ENCODE peak calls at places on chromosomes 3 and 15, in seven cellular contexts. One of them, this sample, is unnamed.
A peak's percentile ranks its signal among the peaks of the same experiment; 100 is the strongest.

GRCh38 chr15:31369716-31370115 is 43.1 kb downstream of the KLF13 start:
- DNase-seq in AG04450: no peak
- DNase-seq in HL-60: no peak
- DNase-seq in adrenal gland: no peak
- DNase-seq in suprapubic skin: no peak
- DNase-seq in breast epithelium: no peak
- DNase-seq in CD4-positive, alpha-beta T cell: no peak
- DNase-seq in this sample: no peak

GRCh38 chr3:99907959-99908544 is 90.4 kb downstream of the CMSS1 start:
- DNase-seq in AG04450: no peak
- DNase-seq in HL-60: no peak
- DNase-seq in adrenal gland: no peak
- DNase-seq in suprapubic skin: no peak
- DNase-seq in breast epithelium: no peak
- DNase-seq in CD4-positive, alpha-beta T cell: no peak
- DNase-seq in this sample: no peak

GRCh38 chr3:16311960-16312451 is 47.0 kb downstream of the OXNAD1 start:
- DNase-seq in AG04450: no peak
- DNase-seq in HL-60: peak; percentile 84
- DNase-seq in adrenal gland: no peak
- DNase-seq in suprapubic skin: no peak
- DNase-seq in breast epithelium: peak; percentile 62
- DNase-seq in CD4-positive, alpha-beta T cell: peak; percentile 37
- DNase-seq in this sample: no peak

GRCh38 chr3:43432462-43432861 is 146.1 kb downstream of the SNRK start:
- DNase-seq in AG04450: no peak
- DNase-seq in HL-60: no peak
- DNase-seq in adrenal gland: no peak
- DNase-seq in suprapubic skin: no peak
- DNase-seq in breast epithelium: no peak
- DNase-seq in CD4-positive, alpha-beta T cell: no peak
- DNase-seq in this sample: no peak

GRCh38 chr3:4978966-4979400 is 254 bp upstream of the BHLHE40 start:
- DNase-seq in AG04450: peak; percentile 95
- DNase-seq in HL-60: peak; percentile 98
- DNase-seq in adrenal gland: peak; percentile 97
- DNase-seq in suprapubic skin: peak; percentile 98
- DNase-seq in breast epithelium: peak; percentile 97
- DNase-seq in CD4-positive, alpha-beta T cell: peak; percentile 73
- DNase-seq in this sample: peak; percentile 95

GRCh38 chr3:146160964-146161724 is at the start of gene PLOD2:
- DNase-seq in AG04450: no peak
- DNase-seq in HL-60: no peak
- DNase-seq in adrenal gland: peak; percentile 77
- DNase-seq in suprapubic skin: peak; percentile 75
- DNase-seq in breast epithelium: peak; percentile 21
- DNase-seq in CD4-positive, alpha-beta T cell: no peak
- DNase-seq in this sample: peak; percentile 81

GRCh38 chr15:98397411-98397810 is 250.9 kb upstream of the IGF1R start:
- DNase-seq in AG04450: no peak
- DNase-seq in HL-60: no peak
- DNase-seq in adrenal gland: no peak
- DNase-seq in suprapubic skin: no peak
- DNase-seq in breast epithelium: no peak
- DNase-seq in CD4-positive, alpha-beta T cell: no peak
- DNase-seq in this sample: no peak

GRCh38 chr3:140207541-140207940 is 272.6 kb downstream of the CLSTN2 start:
- DNase-seq in AG04450: no peak
- DNase-seq in HL-60: no peak
- DNase-seq in adrenal gland: no peak
- DNase-seq in suprapubic skin: no peak
- DNase-seq in breast epithelium: no peak
- DNase-seq in CD4-positive, alpha-beta T cell: no peak
- DNase-seq in this sample: no peak

GRCh38 chr15:58437531-58438105 is 5.8 kb downstream of the LIPC start:
- DNase-seq in AG04450: no peak
- DNase-seq in HL-60: no peak
- DNase-seq in adrenal gland: no peak
- DNase-seq in suprapubic skin: no peak
- DNase-seq in breast epithelium: no peak
- DNase-seq in CD4-positive, alpha-beta T cell: no peak
- DNase-seq in this sample: peak; percentile 12

GRCh38 chr15:71278989-71279756 is 163.9 kb downstream of the THSD4 start:
- DNase-seq in AG04450: peak; percentile 92
- DNase-seq in HL-60: peak; percentile 41
- DNase-seq in adrenal gland: peak; percentile 79
- DNase-seq in suprapubic skin: no peak
- DNase-seq in breast epithelium: peak; percentile 50
- DNase-seq in CD4-positive, alpha-beta T cell: no peak
- DNase-seq in this sample: peak; percentile 75

GRCh38 chr15:51283026-51283425 is 55.4 kb downstream of the CYP19A1 start:
- DNase-seq in AG04450: no peak
- DNase-seq in HL-60: no peak
- DNase-seq in adrenal gland: no peak
- DNase-seq in suprapubic skin: no peak
- DNase-seq in breast epithelium: no peak
- DNase-seq in CD4-positive, alpha-beta T cell: no peak
- DNase-seq in this sample: no peak

GRCh38 chr15:60928987-60929386 is 300.1 kb downstream of the RORA start:
- DNase-seq in AG04450: no peak
- DNase-seq in HL-60: no peak
- DNase-seq in adrenal gland: no peak
- DNase-seq in suprapubic skin: no peak
- DNase-seq in breast epithelium: no peak
- DNase-seq in CD4-positive, alpha-beta T cell: no peak
- DNase-seq in this sample: no peak

GRCh38 chr3:15875016-15875689 is 77.4 kb upstream of the ANKRD28 start:
- DNase-seq in AG04450: no peak
- DNase-seq in HL-60: no peak
- DNase-seq in adrenal gland: no peak
- DNase-seq in suprapubic skin: no peak
- DNase-seq in breast epithelium: no peak
- DNase-seq in CD4-positive, alpha-beta T cell: no peak
- DNase-seq in this sample: no peak

GRCh38 chr15:47300596-47300995 is 416.7 kb upstream of the SEMA6D start:
- DNase-seq in AG04450: no peak
- DNase-seq in HL-60: no peak
- DNase-seq in adrenal gland: no peak
- DNase-seq in suprapubic skin: no peak
- DNase-seq in breast epithelium: no peak
- DNase-seq in CD4-positive, alpha-beta T cell: no peak
- DNase-seq in this sample: no peak

GRCh38 chr3:179563298-179563934 is 690 bp downstream of the ACTL6A start:
- DNase-seq in AG04450: no peak
- DNase-seq in HL-60: peak; percentile 85
- DNase-seq in adrenal gland: peak; percentile 75
- DNase-seq in suprapubic skin: peak; percentile 85
- DNase-seq in breast epithelium: peak; percentile 47
- DNase-seq in CD4-positive, alpha-beta T cell: peak; percentile 52
- DNase-seq in this sample: peak; percentile 61

GRCh38 chr15:83206971-83207621 is 527 bp downstream of the HDGFL3 start:
- DNase-seq in AG04450: no peak
- DNase-seq in HL-60: no peak
- DNase-seq in adrenal gland: peak; percentile 48
- DNase-seq in suprapubic skin: peak; percentile 67
- DNase-seq in breast epithelium: no peak
- DNase-seq in CD4-positive, alpha-beta T cell: no peak
- DNase-seq in this sample: peak; percentile 27

GRCh38 chr3:16148783-16149182 is 25.7 kb upstream of the GALNT15 start:
- DNase-seq in AG04450: peak; percentile 92
- DNase-seq in HL-60: no peak
- DNase-seq in adrenal gland: peak; percentile 30
- DNase-seq in suprapubic skin: peak; percentile 92
- DNase-seq in breast epithelium: peak; percentile 73
- DNase-seq in CD4-positive, alpha-beta T cell: no peak
- DNase-seq in this sample: peak; percentile 70

GRCh38 chr15:39459538-39459937 is 121.3 kb upstream of the THBS1 start:
- DNase-seq in AG04450: no peak
- DNase-seq in HL-60: no peak
- DNase-seq in adrenal gland: no peak
- DNase-seq in suprapubic skin: no peak
- DNase-seq in breast epithelium: no peak
- DNase-seq in CD4-positive, alpha-beta T cell: no peak
- DNase-seq in this sample: no peak

GRCh38 chr15:37837276-37837675 is 97.2 kb upstream of the TMCO5A start:
- DNase-seq in AG04450: no peak
- DNase-seq in HL-60: no peak
- DNase-seq in adrenal gland: no peak
- DNase-seq in suprapubic skin: no peak
- DNase-seq in breast epithelium: no peak
- DNase-seq in CD4-positive, alpha-beta T cell: no peak
- DNase-seq in this sample: no peak

GRCh38 chr3:190261740-190262139 is 60.5 kb downstream of the CLDN1 start:
- DNase-seq in AG04450: no peak
- DNase-seq in HL-60: no peak
- DNase-seq in adrenal gland: no peak
- DNase-seq in suprapubic skin: no peak
- DNase-seq in breast epithelium: no peak
- DNase-seq in CD4-positive, alpha-beta T cell: no peak
- DNase-seq in this sample: no peak

DNA sequence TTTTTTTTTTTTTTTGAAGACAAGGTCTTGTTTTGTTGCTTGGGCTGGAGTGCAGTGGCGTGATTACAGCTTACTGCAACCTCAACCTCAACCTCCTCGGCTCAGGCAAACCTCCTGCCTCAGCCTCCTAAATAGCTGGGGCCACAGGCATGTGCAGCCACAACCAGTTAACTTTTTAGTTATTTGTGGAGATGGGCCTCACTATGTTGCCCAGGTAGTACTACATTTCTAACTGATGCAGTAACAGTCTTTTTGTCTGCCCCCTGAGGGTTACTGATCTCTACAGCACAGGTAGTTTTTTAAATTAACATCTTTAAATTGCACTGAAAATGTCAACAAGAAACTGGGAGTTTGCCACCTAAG is 3.4 kb upstream of the LMLN start:
- DNase-seq in AG04450: no peak
- DNase-seq in HL-60: no peak
- DNase-seq in adrenal gland: no peak
- DNase-seq in suprapubic skin: no peak
- DNase-seq in breast epithelium: no peak
- DNase-seq in CD4-positive, alpha-beta T cell: no peak
- DNase-seq in this sample: no peak
- H3K27ac ChIP-seq in AG04450: peak overlapping the region; percentile 73
- H3K27ac ChIP-seq in HL-60: peak overlapping the region; percentile 49
- H3K27ac ChIP-seq in adrenal gland: no peak overlapping the region
- H3K27ac ChIP-seq in suprapubic skin: peak overlapping the region; percentile 47
- H3K27ac ChIP-seq in breast epithelium: peak overlapping the region; percentile 84
- H3K27ac ChIP-seq in CD4-positive, alpha-beta T cell: no peak overlapping the region
- H3K27ac ChIP-seq in this sample: no peak overlapping the region

DNA sequence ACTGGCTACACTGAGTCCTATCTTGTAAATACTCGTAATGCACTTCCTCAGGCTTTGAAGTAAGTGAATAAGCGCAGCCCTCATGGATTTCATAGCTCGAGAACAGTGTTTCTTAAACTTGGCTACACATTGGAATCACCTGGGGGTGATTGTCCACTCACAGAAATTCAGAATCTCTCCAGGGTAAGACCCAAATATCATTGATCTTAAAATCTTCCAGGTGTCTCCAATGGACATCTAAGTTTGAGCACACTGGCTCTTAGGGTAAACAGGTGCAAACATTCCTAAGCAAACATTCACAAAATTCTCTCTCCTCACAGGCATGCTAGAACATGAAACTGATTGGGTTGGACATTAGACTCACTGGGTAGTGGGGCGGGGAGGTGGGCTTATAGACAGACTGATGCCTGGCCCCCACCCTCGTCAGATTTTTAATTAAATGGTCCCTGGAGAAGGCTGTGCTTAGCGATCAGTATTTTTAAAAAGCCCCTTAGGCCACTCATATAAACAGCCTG is 279.7 kb upstream of the TBL1XR1 start:
- DNase-seq in AG04450: no peak
- DNase-seq in HL-60: no peak
- DNase-seq in adrenal gland: no peak
- DNase-seq in suprapubic skin: no peak
- DNase-seq in breast epithelium: no peak
- DNase-seq in CD4-positive, alpha-beta T cell: no peak
- DNase-seq in this sample: no peak
- H3K27ac ChIP-seq in AG04450: no peak overlapping the region
- H3K27ac ChIP-seq in HL-60: no peak overlapping the region
- H3K27ac ChIP-seq in adrenal gland: no peak overlapping the region
- H3K27ac ChIP-seq in suprapubic skin: no peak overlapping the region
- H3K27ac ChIP-seq in breast epithelium: no peak overlapping the region
- H3K27ac ChIP-seq in CD4-positive, alpha-beta T cell: no peak overlapping the region
- H3K27ac ChIP-seq in this sample: no peak overlapping the region

DNA sequence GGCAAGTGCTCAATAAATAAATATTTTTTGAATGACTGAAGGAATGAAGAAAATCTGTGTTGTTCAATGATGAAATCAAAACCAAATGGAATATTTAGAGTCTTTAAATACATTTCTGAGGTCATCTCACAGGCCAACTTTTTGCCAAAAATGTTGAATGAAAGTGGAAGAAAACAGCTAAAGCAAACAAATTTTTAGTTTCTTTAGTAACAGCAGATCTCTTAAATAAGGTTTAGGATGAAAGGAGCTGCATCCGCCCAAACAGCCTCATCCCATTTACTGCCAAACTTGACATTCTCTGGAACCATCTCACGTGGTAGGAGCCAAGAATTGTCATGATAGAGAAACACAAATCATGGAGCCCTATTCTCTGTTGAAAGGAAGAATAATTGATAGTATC is 23.6 kb downstream of the SLC9A9 start:
- DNase-seq in AG04450: no peak
- DNase-seq in HL-60: no peak
- DNase-seq in adrenal gland: no peak
- DNase-seq in suprapubic skin: no peak
- DNase-seq in breast epithelium: no peak
- DNase-seq in CD4-positive, alpha-beta T cell: no peak
- DNase-seq in this sample: no peak
- H3K27ac ChIP-seq in AG04450: no peak overlapping the region
- H3K27ac ChIP-seq in HL-60: no peak overlapping the region
- H3K27ac ChIP-seq in adrenal gland: no peak overlapping the region
- H3K27ac ChIP-seq in suprapubic skin: no peak overlapping the region
- H3K27ac ChIP-seq in breast epithelium: no peak overlapping the region
- H3K27ac ChIP-seq in CD4-positive, alpha-beta T cell: no peak overlapping the region
- H3K27ac ChIP-seq in this sample: peak overlapping the region; percentile 22

GRCh38 chr3:48422691-48423090 is 7.2 kb downstream of the PLXNB1 start:
- DNase-seq in AG04450: no peak
- DNase-seq in HL-60: no peak
- DNase-seq in adrenal gland: no peak
- DNase-seq in suprapubic skin: no peak
- DNase-seq in breast epithelium: no peak
- DNase-seq in CD4-positive, alpha-beta T cell: no peak
- DNase-seq in this sample: no peak

GRCh38 chr3:48422272-48422671 is 7.6 kb downstream of the PLXNB1 start:
- DNase-seq in AG04450: no peak
- DNase-seq in HL-60: no peak
- DNase-seq in adrenal gland: no peak
- DNase-seq in suprapubic skin: no peak
- DNase-seq in breast epithelium: no peak
- DNase-seq in CD4-positive, alpha-beta T cell: no peak
- DNase-seq in this sample: no peak

GRCh38 chr3:48425281-48425812 is 4.5 kb downstream of the PLXNB1 start:
- DNase-seq in AG04450: no peak
- DNase-seq in HL-60: no peak
- DNase-seq in adrenal gland: no peak
- DNase-seq in suprapubic skin: no peak
- DNase-seq in breast epithelium: no peak
- DNase-seq in CD4-positive, alpha-beta T cell: no peak
- DNase-seq in this sample: no peak

GRCh38 chr3:48423883-48424695 is 5.8 kb downstream of the PLXNB1 start:
- DNase-seq in AG04450: no peak
- DNase-seq in HL-60: peak; percentile 41
- DNase-seq in adrenal gland: no peak
- DNase-seq in suprapubic skin: no peak
- DNase-seq in breast epithelium: no peak
- DNase-seq in CD4-positive, alpha-beta T cell: no peak
- DNase-seq in this sample: no peak

GRCh38 chr3:48423241-48423882 is 6.5 kb downstream of the PLXNB1 start:
- DNase-seq in AG04450: no peak
- DNase-seq in HL-60: no peak
- DNase-seq in adrenal gland: no peak
- DNase-seq in suprapubic skin: no peak
- DNase-seq in breast epithelium: no peak
- DNase-seq in CD4-positive, alpha-beta T cell: no peak
- DNase-seq in this sample: no peak
- H3K27ac ChIP-seq in AG04450: no peak overlapping the region
- H3K27ac ChIP-seq in HL-60: no peak overlapping the region
- H3K27ac ChIP-seq in adrenal gland: no peak overlapping the region
- H3K27ac ChIP-seq in suprapubic skin: no peak overlapping the region
- H3K27ac ChIP-seq in breast epithelium: no peak overlapping the region
- H3K27ac ChIP-seq in CD4-positive, alpha-beta T cell: no peak overlapping the region
- H3K27ac ChIP-seq in this sample: no peak overlapping the region